ENCODE peak calls at places on chromosomes 3 and 15, in ten cellular contexts. B is GM20000, L is activated B cell treated with CpG ODN at 0.5 μM for 24 hours, R is body of pancreas, A is ascending aorta, F is ovary, H is A673, E is omental fat pad, U is progenitor cell of endocrine pancreas, V is thoracic aorta. C is an unnamed sample.

GRCh38 chr3:169146866-169147245 is 516.7 kb downstream of the MECOM start:
- DNase-seq in B (peak), L (no peak), R (no peak), A (no peak), F (no peak), H (peak), E (no peak), U (no peak), V (no peak), C (no peak)

GRCh38 chr3:121642601-121643314 is 17.9 kb downstream of the HCLS1 start:
- DNase-seq in B (no peak), L (no peak), R (no peak), A (no peak), F (no peak), H (no peak), E (no peak), U (no peak), V (no peak), C (no peak)

GRCh38 chr3:107242579-107242978 is 134.7 kb upstream of the CCDC54 start:
- DNase-seq in B (no peak), L (no peak), R (no peak), A (no peak), F (no peak), H (no peak), E (no peak), U (no peak), V (no peak), C (no peak)

GRCh38 chr3:108863799-108864135 is 41.2 kb downstream of the TRAT1 start:
- DNase-seq in B (no peak), L (no peak), R (no peak), A (no peak), F (no peak), H (no peak), E (no peak), U (no peak), V (no peak), C (no peak)

GRCh38 chr3:42165211-42165610 is 74.1 kb downstream of the TRAK1 start:
- DNase-seq in B (no peak), L (no peak), R (no peak), A (no peak), F (no peak), H (no peak), E (no peak), U (no peak), V (no peak), C (no peak)

GRCh38 chr15:96457852-96458251 is 127.4 kb downstream of the NR2F2 start:
- DNase-seq in B (no peak), L (no peak), R (no peak), A (no peak), F (no peak), H (no peak), E (no peak), U (no peak), V (no peak), C (no peak)

GRCh38 chr15:56298723-56299122 is 55.0 kb upstream of the RFX7 start:
- DNase-seq in B (no peak), L (no peak), R (no peak), A (no peak), F (no peak), H (no peak), E (no peak), U (no peak), V (no peak), C (no peak)

GRCh38 chr3:60917136-60917535 is 334.1 kb downstream of the FHIT start:
- DNase-seq in B (no peak), L (no peak), R (peak), A (no peak), F (no peak), H (no peak), E (no peak), U (no peak), V (no peak), C (no peak)

GRCh38 chr3:197908957-197909701 is 40.9 kb upstream of the RPL35A start:
- DNase-seq in B (no peak), L (no peak), R (no peak), A (no peak), F (no peak), H (no peak), E (no peak), U (no peak), V (no peak), C (no peak)

GRCh38 chr3:186254676-186255665 is 107.1 kb downstream of the DGKG start:
- DNase-seq in B (peak), L (peak), R (peak), A (no peak), F (no peak), H (peak), E (no peak), U (no peak), V (no peak), C (no peak)

GRCh38 chr15:75666823-75667501 is 19.2 kb downstream of the SNX33 start:
- DNase-seq in B (no peak), L (no peak), R (peak), A (peak), F (no peak), H (peak), E (no peak), U (no peak), V (peak), C (no peak)

GRCh38 chr15:101539930-101540329 is 50.4 kb upstream of the PCSK6 start:
- DNase-seq in B (no peak), L (no peak), R (no peak), A (no peak), F (no peak), H (no peak), E (no peak), U (no peak), V (no peak), C (no peak)

DNA sequence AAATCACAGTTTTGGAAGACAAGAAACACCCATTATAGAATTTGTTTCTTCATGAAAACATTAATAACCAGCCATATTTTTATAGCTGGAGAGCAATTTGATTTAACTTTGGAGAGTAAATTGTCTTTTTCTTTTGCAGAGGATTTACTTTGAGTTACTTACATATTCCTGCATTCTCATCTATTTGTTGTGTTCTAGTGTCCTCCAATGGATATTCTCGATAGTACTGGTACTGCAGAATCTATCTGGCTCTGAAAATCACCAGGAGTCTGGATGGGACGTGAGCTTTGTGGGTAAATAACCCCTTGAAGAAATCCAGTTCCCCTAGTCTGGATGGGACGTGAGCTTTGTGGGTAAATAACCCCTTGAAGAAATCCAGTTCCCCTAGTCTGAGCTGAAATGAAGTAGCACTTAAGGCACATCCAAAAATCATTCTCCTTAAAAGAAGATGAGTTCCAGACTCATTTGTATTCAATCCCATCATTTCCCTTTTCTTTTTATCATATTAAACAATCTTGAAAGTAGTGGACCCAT is 294.1 kb upstream of the UBE2E2 start:
- DNase-seq in B (no peak), L (no peak), R (no peak), A (no peak), F (no peak), H (no peak), E (no peak), U (no peak), V (no peak), C (no peak)
- TF ChIP-seq CTCF in B (no peak), L (no peak), R (no peak), A (no peak), F (peak), H (no peak), E (no peak), U (no peak), V (no peak), C (peak)

DNA sequence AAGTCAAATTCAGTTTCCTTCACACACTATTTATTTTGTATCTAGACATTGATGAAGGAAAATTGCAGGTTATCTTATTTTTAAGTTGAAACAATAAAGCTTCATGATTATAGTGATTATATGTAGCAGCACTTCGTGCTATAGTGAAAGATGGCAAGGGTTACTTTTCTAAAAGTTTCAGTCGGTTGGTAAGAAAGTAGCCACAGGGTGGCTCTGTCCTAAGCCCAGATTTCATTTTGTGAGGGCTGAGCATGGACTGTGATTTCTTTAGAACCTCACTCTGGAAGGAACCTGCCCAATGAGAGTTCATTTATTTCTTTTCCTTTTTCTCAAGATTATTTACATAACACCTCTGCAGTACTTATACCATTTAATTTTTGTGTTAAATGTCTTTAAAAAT is 66.5 kb downstream of the NME9 start:
- DNase-seq in B (no peak), L (no peak), R (no peak), A (no peak), F (no peak), H (no peak), E (no peak), U (no peak), V (no peak), C (no peak)
- TF ChIP-seq CTCF in B (no peak), L (no peak), R (no peak), A (no peak), F (no peak), H (no peak), E (no peak), U (no peak), V (no peak), C (no peak)

DNA sequence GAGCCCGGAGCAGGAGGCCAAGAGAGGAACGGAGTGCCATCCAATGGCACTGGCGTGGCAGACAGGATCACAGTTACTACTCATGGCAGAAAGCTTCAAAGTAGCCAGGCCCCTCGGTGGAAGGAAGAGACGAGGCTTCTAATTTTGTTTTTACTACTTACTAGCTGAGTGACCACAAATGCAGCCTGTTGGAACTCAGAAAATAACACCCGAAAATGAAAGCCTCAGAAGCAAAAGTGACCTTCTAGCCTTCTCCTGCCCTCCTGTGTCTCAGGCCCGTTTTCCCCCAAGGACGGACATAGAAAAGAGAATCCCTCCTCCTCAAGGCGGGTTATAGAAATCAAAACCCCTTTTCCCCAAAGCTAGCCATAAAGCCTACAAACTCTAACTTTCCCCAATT is 9.9 kb upstream of the STRA6 start:
- DNase-seq in B (peak), L (no peak), R (no peak), A (no peak), F (no peak), H (no peak), E (no peak), U (no peak), V (no peak), C (no peak)
- TF ChIP-seq CTCF in B (no peak), L (no peak), R (no peak), A (no peak), F (no peak), H (no peak), E (no peak), U (no peak), V (no peak), C (no peak)

GRCh38 chr3:75171632-75172230 is 492.4 kb upstream of the FRG2C start:
- DNase-seq in B (no peak), L (no peak), R (no peak), A (no peak), F (no peak), H (no peak), E (no peak), U (no peak), V (no peak), C (peak)
- TF ChIP-seq CTCF in B (no peak), L (no peak), R (no peak), A (no peak), F (no peak), H (peak), E (no peak), U (peak), V (no peak), C (peak)

GRCh38 chr15:26974120-26974780 is 3.3 kb downstream of the GABRG3 start:
- DNase-seq in B (no peak), L (no peak), R (no peak), A (no peak), F (no peak), H (no peak), E (no peak), U (no peak), V (no peak), C (peak)

GRCh38 chr15:26967719-26968269 is 3.2 kb upstream of the GABRG3 start:
- DNase-seq in B (no peak), L (no peak), R (no peak), A (no peak), F (no peak), H (no peak), E (no peak), U (peak), V (no peak), C (no peak)

GRCh38 chr15:26970712-26971210 is at the start of gene GABRG3:
- DNase-seq in B (no peak), L (no peak), R (no peak), A (no peak), F (no peak), H (no peak), E (no peak), U (peak), V (no peak), C (no peak)

GRCh38 chr15:26972636-26973035 is 1.7 kb downstream of the GABRG3 start:
- DNase-seq in B (no peak), L (no peak), R (no peak), A (no peak), F (no peak), H (no peak), E (no peak), U (no peak), V (no peak), C (no peak)

DNA sequence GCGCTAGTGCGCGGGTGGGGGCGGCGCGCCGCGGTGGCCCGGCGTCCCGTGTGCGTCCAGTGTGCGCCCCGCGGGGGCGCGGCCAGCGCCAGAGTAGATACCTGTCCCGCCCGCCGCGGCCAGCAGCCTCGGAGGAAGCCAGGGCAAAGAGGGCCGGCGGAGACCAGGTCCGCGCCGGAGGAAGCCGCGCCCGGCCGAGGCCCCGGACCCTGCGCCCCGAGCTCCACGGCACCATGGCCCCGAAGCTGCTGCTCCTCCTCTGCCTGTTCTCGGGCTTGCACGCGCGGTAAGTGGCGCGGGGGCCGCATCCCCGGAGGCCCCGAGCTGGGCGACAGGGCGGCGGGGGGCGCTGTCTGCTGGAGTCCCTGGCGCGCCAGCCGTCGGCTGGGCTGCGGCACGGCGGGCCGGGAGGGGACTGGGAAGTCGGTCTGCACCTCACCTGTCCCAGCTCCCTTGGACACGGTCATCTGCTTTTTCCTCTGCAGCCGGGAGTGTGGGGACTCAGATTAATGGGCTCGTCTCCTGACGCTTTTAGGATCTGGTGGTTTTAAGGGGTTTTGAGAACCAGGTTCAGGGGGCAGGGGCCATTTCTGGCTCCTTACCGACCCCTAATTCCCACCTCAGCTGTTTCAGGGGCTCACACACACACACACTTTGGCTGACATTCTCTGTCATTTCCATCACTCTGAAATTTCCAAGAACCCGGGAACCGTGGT is 480 bp downstream of the GABRG3 start:
- DNase-seq in B (no peak), L (no peak), R (no peak), A (no peak), F (no peak), H (no peak), E (no peak), U (peak), V (no peak), C (no peak)
- TF ChIP-seq CTCF in B (no peak), L (no peak), R (no peak), A (no peak), F (no peak), H (no peak), E (no peak), U (peak), V (no peak), C (no peak)

C was measured in LNCaP clone FGC.